ENCODE peak calls at places on chromosomes 6 and 20, in six cellular contexts. Q is kidney, O is PC-9, D is mammary epithelial cell, R is tibial artery, J is body of pancreas. W is an unnamed sample.

GRCh38 chr6:132405143-132405915 is 4.1 kb upstream of the MOXD1 start:
- DNase-seq in Q (no peak), D (peak; percentile 37), J (no peak), O (no peak), R (no peak), W (no peak)

GRCh38 chr6:125314019-125314581 is 12.3 kb upstream of the HDDC2 start:
- DNase-seq in R (peak; percentile 75), Q (no peak), J (peak; percentile 75), D (peak; percentile 47), O (peak; percentile 62), W (peak; percentile 50)

GRCh38 chr20:11497543-11497942 is 420.1 kb upstream of the BTBD3 start:
- DNase-seq in R (no peak), D (no peak), Q (no peak), O (no peak), J (no peak), W (no peak)

GRCh38 chr6:113160716-113161115 is 696.4 kb upstream of the MARCKS start:
- DNase-seq in J (no peak), D (no peak), O (no peak), Q (no peak), R (no peak), W (no peak)

GRCh38 chr6:16704706-16705402 is 56.4 kb downstream of the ATXN1 start:
- DNase-seq in Q (no peak), R (no peak), D (peak; percentile 66), O (no peak), J (no peak), W (no peak)

GRCh38 chr6:14910692-14911547 is 334.9 kb upstream of the JARID2 start:
- DNase-seq in J (peak; percentile 72), D (no peak), O (no peak), R (peak; percentile 59), Q (peak; percentile 86), W (no peak)

GRCh38 chr20:52439385-52439784 is 247.8 kb upstream of the ZFP64 start:
- DNase-seq in O (no peak), R (no peak), Q (no peak), D (no peak), J (no peak), W (no peak)

GRCh38 chr6:96836579-96837137 is 619 bp downstream of the GPR63 start:
- DNase-seq in O (peak; percentile 4), J (peak; percentile 2), Q (no peak), R (no peak), D (peak; percentile 24), W (no peak)

GRCh38 chr20:59709636-59710035 is 105.3 kb downstream of the PHACTR3 start:
- DNase-seq in R (no peak), D (no peak), Q (no peak), J (no peak), O (no peak), W (no peak)

GRCh38 chr6:25053875-25054371 is 118.2 kb upstream of the RIPOR2 start:
- DNase-seq in Q (no peak), J (no peak), O (no peak), D (peak; percentile 48), R (no peak), W (no peak)

GRCh38 chr6:132289761-132290160 is 111.5 kb downstream of the MOXD1 start:
- DNase-seq in J (no peak), O (no peak), Q (no peak), D (no peak), R (no peak), W (no peak)

GRCh38 chr6:7143161-7143974 is 35.6 kb downstream of the RREB1 start:
- DNase-seq in O (no peak), Q (no peak), J (no peak), D (no peak), R (no peak), W (no peak)

GRCh38 chr20:5504061-5504739 is 187.4 kb upstream of the PROKR2 start:
- DNase-seq in J (peak; percentile 61), Q (peak; percentile 81), D (no peak), R (peak; percentile 57), O (no peak), W (no peak)

GRCh38 chr6:108068618-108069017 is 5.9 kb downstream of the OSTM1 start:
- DNase-seq in O (no peak), J (no peak), Q (no peak), D (no peak), R (no peak), W (no peak)

GRCh38 chr20:48422242-48422960 is 405.4 kb downstream of the PREX1 start:
- DNase-seq in J (no peak), D (no peak), R (no peak), O (no peak), Q (no peak), W (no peak)

GRCh38 chr20:54346269-54346668 is 129.1 kb upstream of the DOK5 start:
- DNase-seq in Q (no peak), O (no peak), D (no peak), R (no peak), J (no peak), W (no peak)

GRCh38 chr6:35341557-35341956 is 801 bp upstream of the PPARD start:
- DNase-seq in R (no peak), D (no peak), Q (no peak), O (peak; percentile 38), J (no peak), W (no peak)

GRCh38 chr6:22888147-22888831 is 318.9 kb downstream of the HDGFL1 start:
- DNase-seq in R (no peak), O (no peak), Q (no peak), J (no peak), D (peak; percentile 95), W (no peak)

GRCh38 chr6:13074746-13075490 is 253.4 kb downstream of the TBC1D7 start:
- DNase-seq in O (no peak), J (no peak), D (no peak), Q (no peak), R (no peak), W (no peak)

DNA sequence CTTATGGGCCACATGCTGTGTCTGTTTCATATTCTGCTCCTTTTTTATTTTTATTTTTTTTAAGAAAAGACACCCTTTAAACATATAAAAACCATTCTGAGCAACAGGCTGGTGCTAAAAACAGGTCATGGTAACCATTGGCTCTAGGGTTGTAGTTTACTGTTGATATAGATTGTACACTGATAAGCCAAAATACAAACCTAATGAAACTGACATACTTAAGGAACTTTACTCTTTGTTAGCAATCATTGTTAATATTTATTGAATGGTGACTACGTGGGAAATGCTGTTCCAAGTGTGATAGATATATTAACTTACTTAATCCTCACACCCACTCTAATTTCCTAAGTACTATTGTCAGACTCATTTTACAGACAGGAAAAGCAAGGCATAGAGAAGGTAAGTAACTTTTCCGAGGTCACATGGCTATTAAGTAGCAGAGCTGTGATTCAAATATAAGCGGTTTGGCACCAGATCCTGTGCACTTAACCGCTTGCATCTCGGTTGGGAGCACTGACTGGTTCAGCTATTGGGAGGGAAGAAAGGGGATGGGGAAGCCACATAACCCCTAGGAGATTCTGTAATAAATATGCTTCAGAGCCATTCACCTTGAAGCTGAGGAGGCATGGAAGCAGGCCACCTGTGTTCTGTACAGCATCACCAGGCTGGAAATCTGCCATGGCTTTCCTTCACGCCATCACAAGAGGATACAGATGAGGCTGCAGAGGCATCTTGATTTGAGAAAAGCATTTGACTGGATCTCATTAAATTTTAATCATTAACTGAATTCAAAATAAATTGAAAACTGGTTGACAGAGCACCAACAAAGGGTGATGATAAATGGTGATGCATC is 4.9 kb downstream of the TRAF3IP2 start:
- DNase-seq in D (no peak), J (peak; percentile 23), R (no peak), Q (no peak), O (no peak), W (no peak)
- H3K4me1 ChIP-seq in D (peaks cover 36% of the 10 kb centered on the region), J (peaks cover 69% of the 10 kb centered on the region), R (peaks cover 78% of the 10 kb centered on the region), Q (peaks cover 28% of the 10 kb centered on the region), O (peaks cover 38% of the 10 kb centered on the region), W (peaks cover 22% of the 10 kb centered on the region)

DNA sequence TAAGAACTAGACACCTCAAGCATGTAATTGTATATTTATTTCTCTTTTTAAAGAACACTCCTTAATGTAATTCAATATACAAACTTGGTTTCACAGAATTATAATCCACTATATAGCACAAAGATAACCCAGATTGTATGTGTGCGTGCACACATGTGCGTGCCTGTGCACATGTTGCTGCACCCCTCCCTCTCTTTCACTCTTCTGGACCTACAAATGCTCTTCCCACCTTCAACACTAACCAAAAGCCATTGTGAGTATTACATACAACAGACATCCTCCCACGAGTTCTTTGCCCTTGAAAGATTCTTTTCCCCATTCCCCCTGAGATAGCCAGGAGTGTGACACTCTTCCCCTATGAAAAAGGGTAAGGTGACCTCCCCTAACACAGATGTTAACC is 193.5 kb downstream of the HIVEP2 start:
- DNase-seq in O (no peak), D (no peak), Q (no peak), R (no peak), J (no peak), W (no peak)
- H3K4me3 ChIP-seq in O (no peak overlapping the region), D (no peak overlapping the region), Q (no peak overlapping the region), R (no peak overlapping the region), J (no peak overlapping the region), W (no peak overlapping the region)

GRCh38 chr6:169406794-169407193 is 153.1 kb upstream of the THBS2 start:
- DNase-seq in Q (no peak), O (no peak), R (no peak), J (no peak), D (no peak), W (no peak)

GRCh38 chr6:169407338-169407737 is 153.7 kb upstream of the THBS2 start:
- DNase-seq in R (no peak), O (no peak), J (no peak), D (no peak), Q (no peak), W (no peak)

GRCh38 chr6:169411296-169411695 is 157.7 kb upstream of the THBS2 start:
- DNase-seq in R (no peak), D (no peak), Q (no peak), O (no peak), J (no peak), W (no peak)

GRCh38 chr6:169411722-169412121 is 158.1 kb upstream of the THBS2 start:
- DNase-seq in J (no peak), R (no peak), O (no peak), Q (no peak), D (no peak), W (no peak)

DNA sequence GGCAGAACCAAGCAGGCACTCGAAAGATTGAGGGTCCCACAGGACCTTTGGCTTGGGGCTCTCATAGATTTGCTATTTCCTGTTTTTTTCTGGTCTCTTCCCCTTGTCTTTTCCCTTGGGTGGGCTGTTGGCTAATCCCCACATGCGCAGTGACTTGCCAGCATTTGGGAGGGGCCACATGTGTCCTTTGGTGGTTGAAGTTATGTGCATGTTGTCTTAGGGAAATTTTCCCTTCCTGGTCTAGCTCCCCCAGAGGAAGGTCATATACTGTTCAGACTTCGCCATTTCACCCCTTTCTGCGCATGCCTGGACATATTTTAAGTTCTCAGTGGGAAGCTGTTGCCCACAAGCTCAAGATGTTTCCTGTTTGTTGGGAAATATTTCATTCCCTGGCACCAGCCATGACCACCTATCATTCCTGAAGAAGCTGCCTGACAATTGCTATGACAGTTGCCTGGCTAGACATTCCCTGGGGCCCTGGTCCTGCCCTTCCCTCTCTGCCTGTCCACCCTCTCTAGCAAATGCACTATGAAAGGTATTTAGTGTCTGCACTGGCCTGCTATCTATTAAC is 156.2 kb upstream of the THBS2 start:
- DNase-seq in R (no peak), O (no peak), Q (no peak), J (no peak), D (peak; percentile 18), W (no peak)
- TF ChIP-seq CTCF in R (no peak), O (no peak), Q (no peak), J (no peak), D (no peak), W (no peak)

DNA sequence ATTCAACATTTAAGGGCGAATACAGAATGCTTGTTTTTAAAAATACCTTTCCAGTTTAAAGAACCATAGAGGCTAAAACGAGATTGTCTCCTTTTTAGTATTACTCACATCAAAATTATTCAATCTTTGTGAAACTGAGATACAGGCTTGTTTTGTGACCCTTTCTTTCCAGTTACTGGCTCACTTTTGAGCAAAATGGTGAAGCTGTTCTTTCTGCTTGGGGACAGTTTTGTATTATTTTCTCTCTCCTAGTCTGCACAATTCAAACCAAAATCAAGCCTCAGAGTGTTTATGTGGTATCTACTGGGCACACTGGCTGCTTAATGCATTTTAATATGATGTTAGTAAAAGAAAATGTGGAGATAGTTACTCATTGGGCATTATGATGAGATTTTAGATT is 36.5 kb downstream of the HIVEP1 start:
- DNase-seq in J (no peak), Q (no peak), O (no peak), R (no peak), D (no peak), W (no peak)
- H3K4me1 ChIP-seq in J (peaks cover 11% of the 10 kb centered on the region), Q (peaks cover 5% of the 10 kb centered on the region), O (peaks cover 13% of the 10 kb centered on the region), R (peaks cover 26% of the 10 kb centered on the region), D (peaks cover 11% of the 10 kb centered on the region), W (no peaks in the 10 kb centered on the region)

W was measured in Caco-2.